ENCODE peak calls at places on chromosomes 4 and X, in nine cellular contexts. U, E, B, Y, X, F, Q, S and J are unnamed samples. For H3K27me3, the result is how much of the 10 kb centered on the place peaks cover.

GRCh38 chr4:145679991-145680455 is at the start of gene C4orf51:
- DNase-seq in E (peak), B (peak), F (no peak), X (peak), U (peak), Y (no peak), S (peak), Q (no peak), J (no peak)

GRCh38 chr4:78496021-78496643 is 55.4 kb upstream of the ANXA3 start:
- DNase-seq in U (peak), Q (no peak), F (no peak), X (no peak), S (no peak), Y (no peak), E (no peak), B (no peak), J (no peak)

GRCh38 chrX:116345953-116346352 is 90.5 kb upstream of the SLC6A14 start:
- DNase-seq in E (no peak), X (no peak), F (no peak), S (no peak), U (no peak), Q (no peak), Y (no peak), B (no peak), J (no peak)

GRCh38 chr4:139919513-139919912 is 234.5 kb downstream of the MAML3 start:
- DNase-seq in B (no peak), U (peak), Y (no peak), S (peak), F (no peak), X (no peak), Q (no peak), E (peak), J (no peak)

GRCh38 chr4:56762484-56763250 is 58.8 kb downstream of the SPINK2 start:
- DNase-seq in F (no peak), Q (no peak), X (no peak), B (no peak), U (no peak), S (no peak), E (no peak), Y (no peak), J (no peak)

GRCh38 chrX:68931345-68931744 is 102.5 kb downstream of the EFNB1 start:
- DNase-seq in S (no peak), E (no peak), X (peak), Y (no peak), B (no peak), U (no peak), Q (no peak), F (no peak), J (no peak)

GRCh38 chr4:157221895-157222763 is 1.6 kb downstream of the GRIA2 start:
- DNase-seq in Y (peak), Q (peak), E (peak), S (no peak), U (no peak), F (no peak), B (no peak), X (no peak), J (no peak)

GRCh38 chr4:113961322-113961698 is 18.1 kb downstream of the ARSJ start:
- DNase-seq in S (peak), F (no peak), X (no peak), Q (no peak), U (peak), E (no peak), Y (no peak), B (peak), J (no peak)

GRCh38 chr4:174256277-174256713 is 27.2 kb downstream of the FBXO8 start:
- DNase-seq in X (no peak), S (peak), E (peak), F (no peak), B (no peak), Y (no peak), U (peak), Q (no peak), J (no peak)

GRCh38 chr4:143421609-143422008 is 84.9 kb downstream of the GAB1 start:
- DNase-seq in F (no peak), U (no peak), E (no peak), S (no peak), Q (no peak), X (no peak), Y (no peak), B (no peak), J (no peak)

GRCh38 chrX:119694601-119695534 is 1.9 kb upstream of the SEPTIN6 start:
- DNase-seq in U (no peak), F (peak), Q (peak), B (no peak), E (no peak), S (no peak), X (no peak), Y (no peak), J (no peak)

GRCh38 chrX:39601193-39602085 is 496.3 kb downstream of the BCOR start:
- DNase-seq in F (no peak), X (no peak), Q (no peak), B (no peak), Y (no peak), U (no peak), S (no peak), E (no peak), J (no peak)

GRCh38 chr4:41212221-41213203 is 1.8 kb downstream of the APBB2 start:
- DNase-seq in X (peak), F (peak), S (peak), E (peak), U (peak), Q (peak), Y (no peak), B (no peak), J (no peak)

GRCh38 chr4:98568896-98569663 is 89.3 kb downstream of the TSPAN5 start:
- DNase-seq in S (no peak), E (peak), Q (no peak), B (no peak), X (no peak), U (no peak), F (no peak), Y (no peak), J (no peak)

GRCh38 chrX:24790166-24790565 is 96.4 kb downstream of the POLA1 start:
- DNase-seq in S (no peak), F (no peak), E (no peak), X (no peak), Y (no peak), Q (no peak), B (no peak), U (no peak), J (no peak)

GRCh38 chrX:96684339-96685204 is at the start of gene DIAPH2:
- DNase-seq in Y (peak), Q (peak), X (peak), B (peak), F (peak), E (peak), S (peak), U (peak), J (peak)

GRCh38 chrX:153913211-153913610 is 8.7 kb downstream of the AVPR2 start:
- DNase-seq in Y (no peak), X (no peak), Q (no peak), S (no peak), F (no peak), B (no peak), U (no peak), E (no peak), J (no peak)

GRCh38 chr4:155854597-155855226 is 11.4 kb downstream of the ASIC5 start:
- DNase-seq in Y (no peak), X (peak), Q (no peak), B (peak), U (peak), S (peak), E (no peak), F (no peak), J (no peak)

GRCh38 chr4:68021185-68021584 is 57.9 kb upstream of the TMPRSS11A start:
- DNase-seq in X (peak), E (no peak), S (no peak), Y (no peak), F (no peak), Q (no peak), U (no peak), B (no peak), J (no peak)

GRCh38 chr4:8830611-8831200 is 40.9 kb downstream of the HMX1 start:
- DNase-seq in E (no peak), F (peak), B (no peak), S (no peak), Y (peak), U (no peak), Q (no peak), X (no peak), J (no peak)

GRCh38 chrX:125150231-125150630 is 169.4 kb upstream of the TEX13C start:
- DNase-seq in B (no peak), X (no peak), U (no peak), E (no peak), F (no peak), Q (no peak), Y (no peak), S (peak), J (no peak)

GRCh38 chrX:6729581-6729980 is 194.7 kb upstream of the VCX3A start:
- DNase-seq in F (no peak), E (no peak), B (no peak), Y (no peak), S (no peak), X (no peak), Q (no peak), U (no peak), J (no peak)

GRCh38 chr4:168587326-168588125 is 90.7 kb downstream of the PALLD start:
- DNase-seq in Y (no peak), U (peak), F (peak), X (peak), S (peak), Q (no peak), E (no peak), B (no peak), J (peak)

GRCh38 chr4:55080174-55080865 is 45.1 kb downstream of the KDR start:
- DNase-seq in B (no peak), Y (no peak), Q (no peak), U (peak), S (no peak), E (no peak), F (no peak), X (no peak), J (no peak)

GRCh38 chr4:8587469-8588195 is 4.9 kb upstream of the CPZ start:
- DNase-seq in U (no peak), X (no peak), E (no peak), B (no peak), F (peak), Q (no peak), S (no peak), Y (no peak), J (peak)

GRCh38 chrX:111568356-111568755 is 56.9 kb downstream of the SERTM2 start:
- DNase-seq in B (no peak), U (no peak), X (no peak), F (no peak), S (peak), Y (no peak), Q (peak), E (no peak), J (no peak)

GRCh38 chr4:137076908-137077307 is 455.4 kb downstream of the PCDH18 start:
- DNase-seq in X (no peak), F (peak), U (no peak), B (no peak), E (no peak), Y (no peak), S (no peak), Q (no peak), J (peak)

GRCh38 chrX:108726748-108727147 is 9.6 kb downstream of the IRS4 start:
- DNase-seq in F (no peak), Q (no peak), S (no peak), U (no peak), B (no peak), X (no peak), E (no peak), Y (no peak), J (no peak)
- H3K27me3 ChIP-seq in F (under half), Q (under half), S (under half), U (under half), B (under half), X (under half), E (under half), Y (under half), J (under half)

DNA sequence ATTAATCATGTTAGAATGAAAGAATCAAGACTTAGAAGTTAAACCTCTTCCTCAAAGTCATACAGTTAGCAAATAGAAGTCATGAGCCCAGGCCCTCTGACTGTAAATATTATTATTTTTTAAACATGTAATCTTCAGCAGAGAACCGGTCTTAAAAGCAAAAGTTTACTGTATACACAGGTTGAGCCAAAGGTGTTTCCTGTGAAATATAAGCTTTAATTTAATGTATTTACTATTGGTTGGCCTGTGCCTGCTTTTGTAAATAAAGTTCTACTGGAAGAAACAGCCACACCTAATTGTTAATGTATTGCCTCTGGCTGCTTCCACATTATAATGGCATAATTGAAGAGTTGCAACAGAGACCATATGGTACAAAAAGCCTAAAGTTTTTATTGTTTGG is 61.1 kb upstream of the PRDM8 start:
- DNase-seq in E (no peak), B (no peak), X (no peak), Y (no peak), S (no peak), F (no peak), Q (peak), U (no peak), J (no peak)
- TF ChIP-seq CTCF in E (no peak), B (no peak), X (no peak), Y (no peak), S (no peak), F (no peak), Q (no peak), U (no peak), J (no peak)

GRCh38 chrX:22110729-22111494 is 78.8 kb downstream of the PHEX start:
- DNase-seq in E (no peak), Y (peak), U (no peak), F (no peak), S (peak), Q (no peak), X (no peak), B (no peak), J (no peak)
- H3K27ac ChIP-seq in E (no peak), Y (no peak), U (no peak), F (no peak), S (no peak), Q (no peak), X (no peak), B (no peak), J (no peak)

DNA sequence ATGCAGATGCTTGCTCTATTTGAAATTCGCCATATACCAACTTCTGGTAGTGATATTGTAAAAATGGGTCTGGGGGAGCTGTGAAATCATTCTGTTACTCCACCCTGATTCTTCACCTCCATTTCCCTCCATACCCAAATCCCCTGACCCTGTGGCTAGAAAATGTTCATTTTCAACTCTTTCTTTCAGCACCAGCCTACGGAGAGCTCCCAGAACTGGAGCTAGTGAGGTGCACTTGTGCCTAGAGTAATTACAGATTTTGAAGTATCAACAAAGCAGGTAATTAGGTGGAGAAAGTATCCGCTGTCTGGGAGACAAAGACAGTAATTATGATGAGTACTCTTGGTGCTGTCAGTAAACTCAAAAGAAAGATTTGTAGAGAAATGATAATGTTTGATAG is 8.1 kb downstream of the ARHGAP36 start:
- DNase-seq in E (no peak), F (no peak), U (no peak), Q (no peak), B (no peak), S (no peak), X (no peak), Y (no peak), J (no peak)
- H3K27me3 ChIP-seq in E (under half), F (under half), U (under half), Q (under half), B (under half), S (under half), X (under half), Y (under half), J (under half)